ENCODE peak calls at places on chromosomes 5 and 9, in eight cellular contexts. C is GM12878, K is HCT116, A is endothelial cell of umbilical vein, I is K562, F is HepG2, Y is SK-N-SH, L is H1. W is an unnamed sample.
A peak's percentile ranks its signal among the peaks of the same experiment; 100 is the strongest.

GRCh38 chr5:86644843-86645242 is 27.1 kb downstream of the COX7C start:
- DNase-seq in C (no peak), I (no peak), A (no peak), Y (no peak), K (no peak), L (peak; percentile 64), F (no peak), W (no peak)

GRCh38 chr5:3825888-3826465 is 230.3 kb downstream of the IRX1 start:
- DNase-seq in L (no peak), C (no peak), K (no peak), F (no peak), A (no peak), I (no peak), Y (no peak), W (no peak)

GRCh38 chr5:111227805-111228204 is 3.6 kb downstream of the CAMK4 start:
- DNase-seq in L (no peak), K (no peak), Y (peak; percentile 37), A (peak; percentile 64), C (no peak), F (no peak), I (no peak), W (no peak)

GRCh38 chr5:51731641-51732040 is 348.4 kb downstream of the ISL1 start:
- DNase-seq in A (peak; percentile 49), Y (no peak), K (no peak), C (no peak), L (no peak), F (no peak), I (no peak), W (no peak)

GRCh38 chr9:79644048-79644447 is 72.3 kb downstream of the TLE4 start:
- DNase-seq in C (no peak), L (no peak), K (no peak), I (no peak), F (no peak), A (no peak), Y (no peak), W (no peak)

GRCh38 chr5:153896117-153896516 is 142.6 kb downstream of the FAM114A2 start:
- DNase-seq in Y (no peak), L (no peak), I (no peak), C (no peak), A (no peak), K (no peak), F (no peak), W (no peak)

GRCh38 chr9:846852-847251 is 5.4 kb downstream of the DMRT1 start:
- DNase-seq in A (no peak), Y (no peak), K (peak; percentile 18), L (peak; percentile 47), I (no peak), F (no peak), C (no peak), W (no peak)

GRCh38 chr5:9456435-9457042 is 89.3 kb downstream of the SEMA5A start:
- DNase-seq in C (no peak), L (no peak), I (no peak), F (no peak), K (no peak), A (no peak), Y (peak; percentile 30), W (no peak)

GRCh38 chr5:69300537-69301203 is 31.9 kb downstream of the CCDC125 start:
- DNase-seq in I (peak; percentile 33), C (no peak), Y (no peak), K (no peak), F (no peak), L (no peak), A (no peak), W (no peak)

GRCh38 chr5:177117441-177118045 is 16.0 kb upstream of the NSD1 start:
- DNase-seq in I (no peak), F (no peak), Y (no peak), L (no peak), K (no peak), A (no peak), C (no peak), W (no peak)

GRCh38 chr9:98993570-98993945 is 49.9 kb downstream of the COL15A1 start:
- DNase-seq in K (no peak), A (no peak), L (no peak), F (no peak), Y (no peak), I (no peak), C (peak; percentile 53), W (no peak)

GRCh38 chr9:132622144-132622543 is 39.7 kb downstream of the BARHL1 start:
- DNase-seq in K (no peak), I (no peak), L (no peak), C (no peak), A (no peak), F (no peak), Y (no peak), W (no peak)

GRCh38 chr5:83554133-83554532 is 82.6 kb downstream of the VCAN start:
- DNase-seq in Y (no peak), A (no peak), K (no peak), I (no peak), C (no peak), F (no peak), L (no peak), W (no peak)

GRCh38 chr9:33799928-33800689 is 4.7 kb downstream of the PRSS3 start:
- DNase-seq in L (no peak), A (no peak), Y (peak; percentile 23), K (no peak), C (no peak), I (no peak), F (no peak), W (no peak)

GRCh38 chr5:39570418-39571027 is 145.7 kb upstream of the DAB2 start:
- DNase-seq in I (peak; percentile 23), F (peak; percentile 24), Y (peak; percentile 5), C (no peak), K (peak; percentile 31), L (no peak), A (peak; percentile 61), W (no peak)

GRCh38 chr5:38808666-38809343 is 37.0 kb upstream of the OSMR start:
- DNase-seq in I (no peak), F (no peak), L (no peak), K (no peak), C (no peak), A (no peak), Y (no peak), W (no peak)

GRCh38 chr9:563200-563599 is 278.3 kb upstream of the DMRT1 start:
- DNase-seq in I (no peak), Y (no peak), C (no peak), L (no peak), A (no peak), F (no peak), K (no peak), W (no peak)

DNA sequence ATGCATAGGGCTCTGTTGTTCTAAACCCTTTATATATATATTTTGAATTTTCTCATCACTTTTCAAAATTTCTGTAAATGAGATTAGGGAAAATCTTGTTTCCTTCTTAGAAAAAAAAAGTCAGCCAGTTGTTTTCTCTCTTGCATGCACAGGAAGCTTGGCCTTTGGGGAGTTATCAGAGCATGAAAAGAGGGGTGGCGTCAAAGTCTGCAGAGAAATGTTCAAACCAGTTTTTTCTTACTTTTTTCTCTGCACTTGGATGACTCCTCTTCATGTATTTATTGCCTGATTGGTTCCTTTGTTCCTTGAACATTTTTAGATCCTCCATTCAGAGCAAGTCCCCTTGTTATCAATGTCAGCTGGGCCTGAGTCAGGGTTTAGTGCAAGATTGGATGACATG is 392.5 kb upstream of the BRINP1 start:
- DNase-seq in Y (no peak), L (no peak), A (no peak), I (no peak), F (no peak), K (no peak), C (no peak), W (no peak)
- H3K9me3 ChIP-seq in Y (no peaks in the 10 kb centered on the region), L (no peaks in the 10 kb centered on the region), A (peaks cover 3% of the 10 kb centered on the region), I (no peaks in the 10 kb centered on the region), F (no peaks in the 10 kb centered on the region), K (no peaks in the 10 kb centered on the region), C (no peaks in the 10 kb centered on the region), W (no peaks in the 10 kb centered on the region)

GRCh38 chr9:89137548-89138462 is 40.8 kb downstream of the SHC3 start:
- DNase-seq in A (peak; percentile 91), C (no peak), F (no peak), K (peak; percentile 59), L (no peak), I (no peak), Y (no peak), W (no peak)
- TF ChIP-seq POLR2AphosphoS5 in A (no peak), C (no peak), F (no peak), K (peak; percentile 48), L (no peak), I (no peak), Y (peak; percentile 71), W (no peak)

GRCh38 chr5:74434124-74434899 is 206.2 kb downstream of the ENC1 start:
- DNase-seq in L (no peak), A (peak; percentile 11), F (no peak), I (no peak), K (no peak), C (no peak), Y (peak; percentile 23), W (no peak)
- H3K9ac ChIP-seq in L (no peak overlapping the region), A (peak overlapping the region; percentile 45), F (no peak overlapping the region), I (no peak overlapping the region), K (no peak overlapping the region), C (no peak overlapping the region), Y (no peak overlapping the region), W (no peak overlapping the region)

GRCh38 chr5:158264264-158264663 is 405.3 kb upstream of the CLINT1 start:
- DNase-seq in L (no peak), Y (no peak), A (no peak), K (no peak), C (no peak), I (no peak), F (no peak), W (no peak)

GRCh38 chr5:158268286-158268685 is 409.3 kb upstream of the CLINT1 start:
- DNase-seq in I (no peak), F (no peak), A (no peak), K (no peak), Y (no peak), C (no peak), L (no peak), W (no peak)

GRCh38 chr5:158261669-158262367 is 402.9 kb upstream of the CLINT1 start:
- DNase-seq in I (no peak), A (no peak), C (no peak), Y (no peak), K (no peak), L (no peak), F (no peak), W (no peak)

GRCh38 chr5:158267228-158267627 is 408.3 kb upstream of the CLINT1 start:
- DNase-seq in I (no peak), F (no peak), C (no peak), L (no peak), A (no peak), K (no peak), Y (no peak), W (no peak)

DNA sequence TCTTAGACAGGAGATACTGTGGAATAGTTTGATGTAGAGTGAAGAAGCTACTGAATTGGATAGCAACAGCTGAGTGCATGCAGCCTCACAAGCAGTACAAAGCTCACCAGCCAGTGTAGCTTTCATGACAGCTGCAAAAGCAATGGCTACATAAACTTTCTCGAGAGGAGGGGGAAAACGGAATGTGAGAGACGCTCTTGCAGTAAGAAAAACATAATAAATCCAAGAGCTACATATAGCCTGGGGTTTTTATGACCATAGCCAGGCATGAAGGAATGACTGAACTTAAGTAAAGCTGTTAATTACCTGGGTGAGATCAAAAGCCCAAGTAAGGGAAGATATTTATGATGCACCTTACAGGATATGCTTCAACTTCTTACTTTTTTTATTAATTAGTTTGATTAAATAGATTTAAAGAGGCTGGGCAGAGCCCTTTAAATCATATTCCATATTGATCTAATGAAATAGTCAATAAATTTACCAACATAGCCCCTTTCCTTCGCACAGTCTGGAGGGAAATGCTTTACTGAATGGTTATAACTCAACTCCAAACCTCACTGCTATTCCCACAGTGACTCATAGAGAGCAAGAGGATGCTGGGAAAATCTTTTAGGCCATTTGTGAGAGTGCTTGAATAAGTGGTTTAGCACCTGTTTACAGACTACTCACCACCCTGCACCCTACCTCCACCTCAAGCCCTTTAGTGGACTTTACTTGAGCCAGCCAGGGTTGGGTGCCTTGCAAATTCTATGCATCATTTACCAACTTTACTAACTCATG is 407.2 kb upstream of the CLINT1 start:
- DNase-seq in K (no peak), A (no peak), C (no peak), Y (no peak), I (no peak), F (no peak), L (no peak), W (no peak)
- H3K9me3 ChIP-seq in K (no peaks in the 10 kb centered on the region), A (no peaks in the 10 kb centered on the region), C (no peaks in the 10 kb centered on the region), Y (no peaks in the 10 kb centered on the region), I (no peaks in the 10 kb centered on the region), F (no peaks in the 10 kb centered on the region), L (peaks cover 9% of the 10 kb centered on the region), W (no peaks in the 10 kb centered on the region)